ENCODE peak calls at places on chromosomes 13 and 19, in nine cellular contexts. One of them, this sample, is unnamed.

GRCh38 chr19:3475449-3475848 is 4.9 kb downstream of the SMIM24 start:
- DNase-seq in spleen: no peak
- DNase-seq in esophagus muscularis mucosa: no peak
- DNase-seq in upper lobe of left lung: no peak
- DNase-seq in transverse colon: no peak
- DNase-seq in breast epithelium: no peak
- DNase-seq in GM12878: no peak
- DNase-seq in stomach: no peak
- DNase-seq in HepG2: no peak
- DNase-seq in this sample: no peak

GRCh38 chr13:94968040-94968756 is 255.9 kb upstream of the SOX21 start:
- DNase-seq in spleen: no peak
- DNase-seq in HepG2: no peak
- DNase-seq in stomach: no peak
- DNase-seq in breast epithelium: no peak
- DNase-seq in upper lobe of left lung: no peak
- DNase-seq in GM12878: no peak
- DNase-seq in esophagus muscularis mucosa: no peak
- DNase-seq in transverse colon: no peak
- DNase-seq in this sample: no peak

GRCh38 chr13:93174260-93174659 is 52.3 kb upstream of the GPC6 start:
- DNase-seq in transverse colon: no peak
- DNase-seq in GM12878: no peak
- DNase-seq in stomach: no peak
- DNase-seq in spleen: no peak
- DNase-seq in upper lobe of left lung: no peak
- DNase-seq in esophagus muscularis mucosa: no peak
- DNase-seq in breast epithelium: no peak
- DNase-seq in HepG2: no peak
- DNase-seq in this sample: no peak

GRCh38 chr19:31427857-31428256 is 78.6 kb upstream of the TSHZ3 start:
- DNase-seq in esophagus muscularis mucosa: no peak
- DNase-seq in HepG2: no peak
- DNase-seq in transverse colon: no peak
- DNase-seq in GM12878: no peak
- DNase-seq in breast epithelium: no peak
- DNase-seq in upper lobe of left lung: no peak
- DNase-seq in stomach: no peak
- DNase-seq in spleen: no peak
- DNase-seq in this sample: no peak

GRCh38 chr13:101529419-101529818 is 76.9 kb downstream of the ITGBL1 start:
- DNase-seq in GM12878: no peak
- DNase-seq in HepG2: no peak
- DNase-seq in spleen: no peak
- DNase-seq in stomach: no peak
- DNase-seq in breast epithelium: peak
- DNase-seq in transverse colon: no peak
- DNase-seq in upper lobe of left lung: no peak
- DNase-seq in esophagus muscularis mucosa: no peak
- DNase-seq in this sample: no peak

GRCh38 chr19:33780746-33781145 is 15.9 kb upstream of the KCTD15 start:
- DNase-seq in HepG2: no peak
- DNase-seq in spleen: no peak
- DNase-seq in transverse colon: no peak
- DNase-seq in upper lobe of left lung: no peak
- DNase-seq in esophagus muscularis mucosa: no peak
- DNase-seq in stomach: no peak
- DNase-seq in breast epithelium: no peak
- DNase-seq in GM12878: no peak
- DNase-seq in this sample: no peak

GRCh38 chr13:107721436-107721835 is 493.9 kb downstream of the LIG4 start:
- DNase-seq in GM12878: no peak
- DNase-seq in breast epithelium: no peak
- DNase-seq in upper lobe of left lung: no peak
- DNase-seq in esophagus muscularis mucosa: no peak
- DNase-seq in HepG2: no peak
- DNase-seq in transverse colon: no peak
- DNase-seq in stomach: no peak
- DNase-seq in spleen: no peak
- DNase-seq in this sample: no peak

GRCh38 chr19:3350014-3350663 is 16.2 kb upstream of the NFIC start:
- DNase-seq in esophagus muscularis mucosa: no peak
- DNase-seq in spleen: no peak
- DNase-seq in transverse colon: peak
- DNase-seq in breast epithelium: no peak
- DNase-seq in GM12878: no peak
- DNase-seq in HepG2: peak
- DNase-seq in upper lobe of left lung: no peak
- DNase-seq in stomach: peak
- DNase-seq in this sample: peak

GRCh38 chr19:47026889-47027288 is 7.3 kb downstream of the NPAS1 start:
- DNase-seq in transverse colon: no peak
- DNase-seq in upper lobe of left lung: no peak
- DNase-seq in breast epithelium: no peak
- DNase-seq in HepG2: no peak
- DNase-seq in spleen: no peak
- DNase-seq in stomach: no peak
- DNase-seq in GM12878: no peak
- DNase-seq in esophagus muscularis mucosa: no peak
- DNase-seq in this sample: no peak

GRCh38 chr19:3499738-3500428 is 591 bp downstream of the DOHH start:
- DNase-seq in breast epithelium: no peak
- DNase-seq in GM12878: no peak
- DNase-seq in upper lobe of left lung: no peak
- DNase-seq in spleen: no peak
- DNase-seq in HepG2: no peak
- DNase-seq in stomach: no peak
- DNase-seq in transverse colon: no peak
- DNase-seq in esophagus muscularis mucosa: no peak
- DNase-seq in this sample: no peak

GRCh38 chr19:18763674-18764590 is 27.2 kb downstream of the COMP start:
- DNase-seq in stomach: no peak
- DNase-seq in transverse colon: no peak
- DNase-seq in esophagus muscularis mucosa: no peak
- DNase-seq in breast epithelium: peak
- DNase-seq in upper lobe of left lung: peak
- DNase-seq in HepG2: no peak
- DNase-seq in GM12878: no peak
- DNase-seq in spleen: no peak
- DNase-seq in this sample: no peak

GRCh38 chr13:110231348-110232047 is 75.5 kb downstream of the COL4A1 start:
- DNase-seq in stomach: no peak
- DNase-seq in GM12878: no peak
- DNase-seq in esophagus muscularis mucosa: peak
- DNase-seq in transverse colon: no peak
- DNase-seq in breast epithelium: no peak
- DNase-seq in spleen: no peak
- DNase-seq in upper lobe of left lung: no peak
- DNase-seq in HepG2: no peak
- DNase-seq in this sample: peak
- TF ChIP-seq POLR2AphosphoS5 in stomach: no peak
- TF ChIP-seq POLR2AphosphoS5 in GM12878: no peak
- TF ChIP-seq POLR2AphosphoS5 in esophagus muscularis mucosa: no peak
- TF ChIP-seq POLR2AphosphoS5 in transverse colon: no peak
- TF ChIP-seq POLR2AphosphoS5 in breast epithelium: no peak
- TF ChIP-seq POLR2AphosphoS5 in spleen: no peak
- TF ChIP-seq POLR2AphosphoS5 in upper lobe of left lung: no peak
- TF ChIP-seq POLR2AphosphoS5 in HepG2: no peak
- TF ChIP-seq POLR2AphosphoS5 in this sample: no peak

GRCh38 chr19:15454371-15454800 is 4.6 kb upstream of the WIZ start:
- DNase-seq in transverse colon: no peak
- DNase-seq in esophagus muscularis mucosa: no peak
- DNase-seq in HepG2: no peak
- DNase-seq in spleen: no peak
- DNase-seq in breast epithelium: no peak
- DNase-seq in stomach: peak
- DNase-seq in upper lobe of left lung: no peak
- DNase-seq in GM12878: no peak
- DNase-seq in this sample: no peak

GRCh38 chr19:15453906-15454305 is 4.2 kb upstream of the WIZ start:
- DNase-seq in breast epithelium: no peak
- DNase-seq in esophagus muscularis mucosa: no peak
- DNase-seq in GM12878: no peak
- DNase-seq in upper lobe of left lung: no peak
- DNase-seq in stomach: no peak
- DNase-seq in spleen: no peak
- DNase-seq in HepG2: no peak
- DNase-seq in transverse colon: no peak
- DNase-seq in this sample: no peak

GRCh38 chr19:15452111-15453047 is 2.6 kb upstream of the WIZ start:
- DNase-seq in breast epithelium: peak
- DNase-seq in transverse colon: peak
- DNase-seq in GM12878: no peak
- DNase-seq in HepG2: peak
- DNase-seq in upper lobe of left lung: peak
- DNase-seq in esophagus muscularis mucosa: peak
- DNase-seq in stomach: peak
- DNase-seq in spleen: peak
- DNase-seq in this sample: peak

GRCh38 chr19:15450528-15450890 is 753 bp upstream of the WIZ start:
- DNase-seq in HepG2: no peak
- DNase-seq in breast epithelium: no peak
- DNase-seq in spleen: no peak
- DNase-seq in upper lobe of left lung: no peak
- DNase-seq in stomach: no peak
- DNase-seq in transverse colon: no peak
- DNase-seq in esophagus muscularis mucosa: no peak
- DNase-seq in GM12878: no peak
- DNase-seq in this sample: no peak

GRCh38 chr19:15453091-15453498 is 3.3 kb upstream of the WIZ start:
- DNase-seq in GM12878: no peak
- DNase-seq in upper lobe of left lung: no peak
- DNase-seq in stomach: no peak
- DNase-seq in breast epithelium: no peak
- DNase-seq in spleen: no peak
- DNase-seq in transverse colon: no peak
- DNase-seq in esophagus muscularis mucosa: no peak
- DNase-seq in HepG2: no peak
- DNase-seq in this sample: no peak
- TF ChIP-seq CTCF in GM12878: no peak
- TF ChIP-seq CTCF in upper lobe of left lung: peak
- TF ChIP-seq CTCF in stomach: peak
- TF ChIP-seq CTCF in breast epithelium: peak
- TF ChIP-seq CTCF in spleen: no peak
- TF ChIP-seq CTCF in transverse colon: peak
- TF ChIP-seq CTCF in esophagus muscularis mucosa: peak
- TF ChIP-seq CTCF in HepG2: no peak
- TF ChIP-seq CTCF in this sample: no peak

DNA sequence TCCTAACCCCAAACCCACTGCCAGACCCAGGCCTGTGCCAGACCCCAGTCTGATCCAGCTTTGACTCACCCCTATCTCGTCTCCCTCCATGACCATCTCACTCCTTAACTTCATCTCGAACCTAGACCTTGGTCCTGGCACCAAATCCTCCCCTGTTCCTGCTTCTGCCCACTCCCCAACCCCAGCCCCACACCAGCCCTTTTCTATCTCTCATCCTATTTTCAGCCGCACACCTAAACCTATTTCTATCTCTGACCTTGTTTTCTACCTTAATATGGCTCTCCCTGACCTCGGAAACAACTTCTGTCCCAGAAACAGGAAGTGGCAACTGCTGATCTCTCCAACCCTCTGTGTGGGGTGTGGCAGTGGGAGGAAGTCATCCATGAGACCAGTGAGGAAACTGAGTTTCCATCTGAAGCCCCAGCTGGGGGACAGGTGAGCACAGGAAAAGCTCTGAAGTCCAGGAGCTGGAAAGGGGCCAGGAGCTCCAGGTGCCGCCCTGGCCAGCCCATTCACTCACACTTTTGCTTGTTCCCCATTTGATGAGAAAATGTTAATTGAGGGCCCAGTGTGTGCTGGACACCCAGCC is 13.7 kb downstream of the PTH2 start:
- DNase-seq in breast epithelium: no peak
- DNase-seq in stomach: no peak
- DNase-seq in HepG2: no peak
- DNase-seq in esophagus muscularis mucosa: no peak
- DNase-seq in transverse colon: no peak
- DNase-seq in upper lobe of left lung: no peak
- DNase-seq in GM12878: peak
- DNase-seq in spleen: no peak
- DNase-seq in this sample: no peak
- TF ChIP-seq POLR2A in breast epithelium: no peak
- TF ChIP-seq POLR2A in stomach: no peak
- TF ChIP-seq POLR2A in HepG2: no peak
- TF ChIP-seq POLR2A in esophagus muscularis mucosa: no peak
- TF ChIP-seq POLR2A in transverse colon: no peak
- TF ChIP-seq POLR2A in upper lobe of left lung: no peak
- TF ChIP-seq POLR2A in GM12878: no peak
- TF ChIP-seq POLR2A in spleen: no peak
- TF ChIP-seq POLR2A in this sample: no peak

DNA sequence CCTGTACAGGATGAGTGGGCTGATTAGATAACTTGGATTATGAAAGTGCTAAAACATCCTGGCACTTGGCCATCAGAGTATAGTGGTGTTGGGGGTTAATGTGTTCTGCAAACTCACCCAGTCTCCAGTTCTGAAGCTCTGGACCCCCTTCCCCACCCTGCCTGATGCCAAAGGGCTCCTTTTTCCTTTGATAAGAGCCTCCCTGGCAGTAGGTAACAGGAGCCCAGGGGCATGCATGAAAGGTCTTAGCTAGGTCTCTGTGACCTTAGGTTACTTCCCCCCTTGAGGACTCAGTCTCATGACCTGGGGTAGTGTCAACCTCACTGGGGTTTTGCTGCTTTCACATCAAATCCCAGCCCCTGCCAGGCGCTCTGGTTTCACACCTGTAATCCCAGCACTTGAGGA is 2.5 kb downstream of the RPS28 start:
- DNase-seq in GM12878: no peak
- DNase-seq in transverse colon: no peak
- DNase-seq in esophagus muscularis mucosa: no peak
- DNase-seq in stomach: no peak
- DNase-seq in HepG2: no peak
- DNase-seq in spleen: no peak
- DNase-seq in breast epithelium: no peak
- DNase-seq in upper lobe of left lung: no peak
- DNase-seq in this sample: no peak
- TF ChIP-seq POLR2AphosphoS5 in GM12878: peak
- TF ChIP-seq POLR2AphosphoS5 in transverse colon: no peak
- TF ChIP-seq POLR2AphosphoS5 in esophagus muscularis mucosa: no peak
- TF ChIP-seq POLR2AphosphoS5 in stomach: no peak
- TF ChIP-seq POLR2AphosphoS5 in HepG2: peak
- TF ChIP-seq POLR2AphosphoS5 in spleen: peak
- TF ChIP-seq POLR2AphosphoS5 in breast epithelium: no peak
- TF ChIP-seq POLR2AphosphoS5 in upper lobe of left lung: no peak
- TF ChIP-seq POLR2AphosphoS5 in this sample: no peak

DNA sequence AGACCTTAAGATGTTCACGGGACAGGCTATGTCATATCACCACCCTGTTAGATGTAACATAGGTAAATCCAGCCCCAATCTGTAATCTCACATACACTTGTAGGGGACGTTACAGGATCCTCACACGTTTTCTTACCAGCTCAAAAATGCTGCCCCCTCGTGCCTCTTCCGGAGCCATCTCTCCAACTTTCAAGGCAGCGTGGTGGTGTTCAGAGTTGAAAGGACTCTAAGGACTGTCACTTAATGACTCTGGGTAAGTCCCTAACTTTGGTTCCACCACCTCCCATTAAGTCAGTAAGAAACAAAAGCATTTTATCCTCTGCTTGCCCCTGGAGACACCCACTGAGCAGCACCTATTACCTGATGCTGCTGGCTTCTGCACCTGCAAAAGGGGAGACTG is 4.4 kb downstream of the MED26 start:
- DNase-seq in transverse colon: no peak
- DNase-seq in breast epithelium: no peak
- DNase-seq in stomach: no peak
- DNase-seq in spleen: no peak
- DNase-seq in upper lobe of left lung: no peak
- DNase-seq in HepG2: no peak
- DNase-seq in esophagus muscularis mucosa: no peak
- DNase-seq in GM12878: peak
- DNase-seq in this sample: no peak
- TF ChIP-seq CTCF in transverse colon: no peak
- TF ChIP-seq CTCF in breast epithelium: no peak
- TF ChIP-seq CTCF in stomach: no peak
- TF ChIP-seq CTCF in spleen: no peak
- TF ChIP-seq CTCF in upper lobe of left lung: no peak
- TF ChIP-seq CTCF in HepG2: no peak
- TF ChIP-seq CTCF in esophagus muscularis mucosa: no peak
- TF ChIP-seq CTCF in GM12878: peak
- TF ChIP-seq CTCF in this sample: no peak

This sample was measured in sigmoid colon.